ENCODE peak calls at places on chromosome 5, in seven cellular contexts. T is activated naive CD4-positive, alpha-beta T cell treated with anti-CD3 and anti-CD28 coated beads for 36 hours; S is HT1080; H is fibroblast of lung; K is right cardiac atrium; O is fibroblast of the conjunctiva; W is stimulated activated CD4-positive, alpha-beta T cell treated with anti-CD3 and anti-CD28 coated beads, Interleukin-15, amount 100 ng/mL, for 24 hours. R is an unnamed sample.

GRCh38 chr5:96919754-96920197 is 16.1 kb upstream of the LNPEP start:
- DNase-seq in H (no peak), S (no peak), K (no peak), T (peak), W (peak), O (no peak), R (no peak)

GRCh38 chr5:89105836-89106235 is 222.9 kb upstream of the MEF2C start:
- DNase-seq in K (no peak), O (no peak), T (no peak), W (no peak), H (peak), S (peak), R (no peak)

GRCh38 chr5:128475693-128476092 is 62.4 kb downstream of the FBN2 start:
- DNase-seq in W (no peak), S (no peak), T (no peak), H (no peak), O (no peak), K (no peak), R (no peak)

GRCh38 chr5:107544967-107545366 is 125.8 kb downstream of the EFNA5 start:
- DNase-seq in K (no peak), S (no peak), O (no peak), T (no peak), H (no peak), W (no peak), R (no peak)

GRCh38 chr5:149563461-149563860 is 12.2 kb upstream of the CSNK1A1 start:
- DNase-seq in T (no peak), W (no peak), S (peak), H (peak), K (no peak), O (no peak), R (no peak)

GRCh38 chr5:135332519-135333150 is 66.4 kb downstream of the MACROH2A1 start:
- DNase-seq in O (peak), T (no peak), W (no peak), K (no peak), S (peak), H (peak), R (peak)

GRCh38 chr5:31626604-31627234 is 12.2 kb upstream of the PDZD2 start:
- DNase-seq in K (no peak), H (no peak), S (no peak), W (no peak), T (no peak), O (no peak), R (no peak)

GRCh38 chr5:73395274-73395673 is 53.3 kb downstream of the FOXD1 start:
- DNase-seq in K (no peak), H (peak), T (no peak), W (no peak), O (no peak), S (no peak), R (no peak)

GRCh38 chr5:6920628-6921256 is 207.5 kb downstream of the TENT4A start:
- DNase-seq in K (no peak), S (no peak), O (no peak), H (no peak), T (no peak), W (no peak), R (no peak)